ENCODE peak calls at places on chromosomes 6 and 20, in four cellular contexts. One of them, this sample, is unnamed.

GRCh38 chr6:155795173-155795796 is 339.6 kb upstream of the NOX3 start:
- DNase-seq in bronchial epithelial cell: no peak
- DNase-seq in central memory CD4-positive, alpha-beta T cell: no peak
- DNase-seq in activated T-cell treated with anti-CD3 and anti-CD28 coated beads, Interleukin-2, amount 50 U/mL, for 1 hour: no peak
- DNase-seq in this sample: no peak

GRCh38 chr6:80527552-80528052 is 421.1 kb downstream of the BCKDHB start:
- DNase-seq in central memory CD4-positive, alpha-beta T cell: no peak
- DNase-seq in bronchial epithelial cell: peak; percentile 81
- DNase-seq in activated T-cell treated with anti-CD3 and anti-CD28 coated beads, Interleukin-2, amount 50 U/mL, for 1 hour: no peak
- DNase-seq in this sample: peak; percentile 40

GRCh38 chr6:15663057-15663638 is 320 bp upstream of the DTNBP1 start:
- DNase-seq in central memory CD4-positive, alpha-beta T cell: peak; percentile 1
- DNase-seq in activated T-cell treated with anti-CD3 and anti-CD28 coated beads, Interleukin-2, amount 50 U/mL, for 1 hour: no peak
- DNase-seq in bronchial epithelial cell: peak; percentile 40
- DNase-seq in this sample: no peak

GRCh38 chr20:57662313-57663240 is 42.4 kb upstream of the ZBP1 start:
- DNase-seq in activated T-cell treated with anti-CD3 and anti-CD28 coated beads, Interleukin-2, amount 50 U/mL, for 1 hour: peak; percentile 17
- DNase-seq in central memory CD4-positive, alpha-beta T cell: no peak
- DNase-seq in bronchial epithelial cell: no peak
- DNase-seq in this sample: no peak

GRCh38 chr6:29943053-29943966 is 978 bp downstream of the HLA-A start:
- DNase-seq in bronchial epithelial cell: peak; percentile 10
- DNase-seq in activated T-cell treated with anti-CD3 and anti-CD28 coated beads, Interleukin-2, amount 50 U/mL, for 1 hour: no peak
- DNase-seq in central memory CD4-positive, alpha-beta T cell: no peak
- DNase-seq in this sample: no peak

GRCh38 chr6:152124432-152125074 is 317.1 kb downstream of the ESR1 start:
- DNase-seq in central memory CD4-positive, alpha-beta T cell: peak; percentile 11
- DNase-seq in bronchial epithelial cell: peak; percentile 74
- DNase-seq in activated T-cell treated with anti-CD3 and anti-CD28 coated beads, Interleukin-2, amount 50 U/mL, for 1 hour: no peak
- DNase-seq in this sample: peak; percentile 49

GRCh38 chr6:159098636-159099106 is 53.9 kb upstream of the TAGAP start:
- DNase-seq in central memory CD4-positive, alpha-beta T cell: peak; percentile 86
- DNase-seq in bronchial epithelial cell: peak; percentile 53
- DNase-seq in activated T-cell treated with anti-CD3 and anti-CD28 coated beads, Interleukin-2, amount 50 U/mL, for 1 hour: peak; percentile 74
- DNase-seq in this sample: no peak

GRCh38 chr6:138007014-138007472 is 100.2 kb downstream of the PERP start:
- DNase-seq in activated T-cell treated with anti-CD3 and anti-CD28 coated beads, Interleukin-2, amount 50 U/mL, for 1 hour: peak; percentile 31
- DNase-seq in central memory CD4-positive, alpha-beta T cell: no peak
- DNase-seq in bronchial epithelial cell: peak; percentile 80
- DNase-seq in this sample: peak; percentile 85

GRCh38 chr6:88365230-88365629 is 199.1 kb upstream of the CNR1 start:
- DNase-seq in bronchial epithelial cell: no peak
- DNase-seq in central memory CD4-positive, alpha-beta T cell: no peak
- DNase-seq in activated T-cell treated with anti-CD3 and anti-CD28 coated beads, Interleukin-2, amount 50 U/mL, for 1 hour: no peak
- DNase-seq in this sample: no peak

GRCh38 chr6:144394209-144394608 is 109.1 kb downstream of the UTRN start:
- DNase-seq in bronchial epithelial cell: no peak
- DNase-seq in activated T-cell treated with anti-CD3 and anti-CD28 coated beads, Interleukin-2, amount 50 U/mL, for 1 hour: no peak
- DNase-seq in central memory CD4-positive, alpha-beta T cell: no peak
- DNase-seq in this sample: no peak

GRCh38 chr20:23937303-23938117 is 51.1 kb downstream of the GGTLC1 start:
- DNase-seq in activated T-cell treated with anti-CD3 and anti-CD28 coated beads, Interleukin-2, amount 50 U/mL, for 1 hour: peak; percentile 65
- DNase-seq in bronchial epithelial cell: peak; percentile 57
- DNase-seq in central memory CD4-positive, alpha-beta T cell: peak; percentile 63
- DNase-seq in this sample: peak; percentile 42

GRCh38 chr20:52859156-52859887 is 112.8 kb upstream of the TSHZ2 start:
- DNase-seq in central memory CD4-positive, alpha-beta T cell: no peak
- DNase-seq in activated T-cell treated with anti-CD3 and anti-CD28 coated beads, Interleukin-2, amount 50 U/mL, for 1 hour: no peak
- DNase-seq in bronchial epithelial cell: peak; percentile 86
- DNase-seq in this sample: peak; percentile 63

GRCh38 chr6:105713474-105714118 is 310.7 kb upstream of the PREP start:
- DNase-seq in central memory CD4-positive, alpha-beta T cell: no peak
- DNase-seq in bronchial epithelial cell: peak; percentile 13
- DNase-seq in activated T-cell treated with anti-CD3 and anti-CD28 coated beads, Interleukin-2, amount 50 U/mL, for 1 hour: no peak
- DNase-seq in this sample: no peak

GRCh38 chr6:33721529-33721928 is 10.0 kb upstream of the UQCC2 start:
- DNase-seq in central memory CD4-positive, alpha-beta T cell: no peak
- DNase-seq in bronchial epithelial cell: no peak
- DNase-seq in activated T-cell treated with anti-CD3 and anti-CD28 coated beads, Interleukin-2, amount 50 U/mL, for 1 hour: no peak
- DNase-seq in this sample: no peak

GRCh38 chr6:137136065-137136464 is 37.4 kb downstream of the IL22RA2 start:
- DNase-seq in central memory CD4-positive, alpha-beta T cell: no peak
- DNase-seq in bronchial epithelial cell: peak; percentile 47
- DNase-seq in activated T-cell treated with anti-CD3 and anti-CD28 coated beads, Interleukin-2, amount 50 U/mL, for 1 hour: no peak
- DNase-seq in this sample: no peak

GRCh38 chr20:1214838-1215261 is 11.0 kb upstream of the RAD21L1 start:
- DNase-seq in central memory CD4-positive, alpha-beta T cell: no peak
- DNase-seq in bronchial epithelial cell: no peak
- DNase-seq in activated T-cell treated with anti-CD3 and anti-CD28 coated beads, Interleukin-2, amount 50 U/mL, for 1 hour: no peak
- DNase-seq in this sample: no peak

GRCh38 chr6:116229287-116229913 is 24.5 kb downstream of the TSPYL4 start:
- DNase-seq in bronchial epithelial cell: peak; percentile 35
- DNase-seq in central memory CD4-positive, alpha-beta T cell: no peak
- DNase-seq in activated T-cell treated with anti-CD3 and anti-CD28 coated beads, Interleukin-2, amount 50 U/mL, for 1 hour: no peak
- DNase-seq in this sample: no peak

GRCh38 chr6:112851141-112851540 is 504.0 kb downstream of the RFPL4B start:
- DNase-seq in central memory CD4-positive, alpha-beta T cell: no peak
- DNase-seq in activated T-cell treated with anti-CD3 and anti-CD28 coated beads, Interleukin-2, amount 50 U/mL, for 1 hour: no peak
- DNase-seq in bronchial epithelial cell: no peak
- DNase-seq in this sample: no peak

GRCh38 chr20:19802492-19803158 is 44.6 kb downstream of the RIN2 start:
- DNase-seq in activated T-cell treated with anti-CD3 and anti-CD28 coated beads, Interleukin-2, amount 50 U/mL, for 1 hour: no peak
- DNase-seq in central memory CD4-positive, alpha-beta T cell: no peak
- DNase-seq in bronchial epithelial cell: peak; percentile 92
- DNase-seq in this sample: peak; percentile 89

GRCh38 chr6:52503344-52503747 is 73.5 kb downstream of the TRAM2 start:
- DNase-seq in central memory CD4-positive, alpha-beta T cell: no peak
- DNase-seq in bronchial epithelial cell: peak; percentile 61
- DNase-seq in activated T-cell treated with anti-CD3 and anti-CD28 coated beads, Interleukin-2, amount 50 U/mL, for 1 hour: no peak
- DNase-seq in this sample: no peak

GRCh38 chr6:14807971-14808370 is 437.9 kb upstream of the JARID2 start:
- DNase-seq in activated T-cell treated with anti-CD3 and anti-CD28 coated beads, Interleukin-2, amount 50 U/mL, for 1 hour: no peak
- DNase-seq in central memory CD4-positive, alpha-beta T cell: no peak
- DNase-seq in bronchial epithelial cell: no peak
- DNase-seq in this sample: no peak

GRCh38 chr6:17684134-17684533 is 22.6 kb downstream of the NUP153 start:
- DNase-seq in activated T-cell treated with anti-CD3 and anti-CD28 coated beads, Interleukin-2, amount 50 U/mL, for 1 hour: no peak
- DNase-seq in bronchial epithelial cell: no peak
- DNase-seq in central memory CD4-positive, alpha-beta T cell: no peak
- DNase-seq in this sample: no peak

GRCh38 chr6:48706310-48706709 is 595.3 kb upstream of the PTCHD4 start:
- DNase-seq in activated T-cell treated with anti-CD3 and anti-CD28 coated beads, Interleukin-2, amount 50 U/mL, for 1 hour: no peak
- DNase-seq in bronchial epithelial cell: no peak
- DNase-seq in central memory CD4-positive, alpha-beta T cell: no peak
- DNase-seq in this sample: no peak

GRCh38 chr20:364905-365794 is 15.4 kb upstream of the TRIB3 start:
- DNase-seq in activated T-cell treated with anti-CD3 and anti-CD28 coated beads, Interleukin-2, amount 50 U/mL, for 1 hour: no peak
- DNase-seq in central memory CD4-positive, alpha-beta T cell: no peak
- DNase-seq in bronchial epithelial cell: peak; percentile 88
- DNase-seq in this sample: peak; percentile 89

GRCh38 chr6:102114402-102114801 is 720.9 kb downstream of the GRIK2 start:
- DNase-seq in bronchial epithelial cell: peak; percentile 15
- DNase-seq in activated T-cell treated with anti-CD3 and anti-CD28 coated beads, Interleukin-2, amount 50 U/mL, for 1 hour: no peak
- DNase-seq in central memory CD4-positive, alpha-beta T cell: no peak
- DNase-seq in this sample: peak; percentile 3

GRCh38 chr6:138044458-138044857 is 62.8 kb downstream of the PERP start:
- DNase-seq in activated T-cell treated with anti-CD3 and anti-CD28 coated beads, Interleukin-2, amount 50 U/mL, for 1 hour: no peak
- DNase-seq in central memory CD4-positive, alpha-beta T cell: no peak
- DNase-seq in bronchial epithelial cell: peak; percentile 96
- DNase-seq in this sample: peak; percentile 96

GRCh38 chr20:24617757-24618450 is 148.5 kb downstream of the SYNDIG1 start:
- DNase-seq in activated T-cell treated with anti-CD3 and anti-CD28 coated beads, Interleukin-2, amount 50 U/mL, for 1 hour: no peak
- DNase-seq in central memory CD4-positive, alpha-beta T cell: no peak
- DNase-seq in bronchial epithelial cell: no peak
- DNase-seq in this sample: no peak

GRCh38 chr6:138440758-138441362 is 36.8 kb downstream of the HEBP2 start:
- DNase-seq in central memory CD4-positive, alpha-beta T cell: no peak
- DNase-seq in bronchial epithelial cell: no peak
- DNase-seq in activated T-cell treated with anti-CD3 and anti-CD28 coated beads, Interleukin-2, amount 50 U/mL, for 1 hour: no peak
- DNase-seq in this sample: no peak

GRCh38 chr20:49534314-49534713 is 33.6 kb downstream of the PTGIS start:
- DNase-seq in central memory CD4-positive, alpha-beta T cell: peak; percentile 23
- DNase-seq in bronchial epithelial cell: peak; percentile 39
- DNase-seq in activated T-cell treated with anti-CD3 and anti-CD28 coated beads, Interleukin-2, amount 50 U/mL, for 1 hour: peak; percentile 44
- DNase-seq in this sample: peak; percentile 36

GRCh38 chr6:154298297-154298696 is 58.3 kb downstream of the IPCEF1 start:
- DNase-seq in central memory CD4-positive, alpha-beta T cell: no peak
- DNase-seq in bronchial epithelial cell: peak; percentile 78
- DNase-seq in activated T-cell treated with anti-CD3 and anti-CD28 coated beads, Interleukin-2, amount 50 U/mL, for 1 hour: no peak
- DNase-seq in this sample: peak; percentile 72

GRCh38 chr6:153965996-153966395 is 73.0 kb upstream of the OPRM1 start:
- DNase-seq in central memory CD4-positive, alpha-beta T cell: no peak
- DNase-seq in activated T-cell treated with anti-CD3 and anti-CD28 coated beads, Interleukin-2, amount 50 U/mL, for 1 hour: no peak
- DNase-seq in bronchial epithelial cell: no peak
- DNase-seq in this sample: peak; percentile 15